ENCODE peak calls at places on chromosome 11, in ten cellular contexts. One of them, this sample, is unnamed.
A peak's percentile ranks its signal among the peaks of the same experiment; 100 is the strongest.

GRCh38 chr11:28836285-28837081 is 728.3 kb downstream of the METTL15 start:
- DNase-seq in left lung: no peak
- DNase-seq in neural progenitor cell: peak; percentile 66
- DNase-seq in IMR-90: peak; percentile 99
- DNase-seq in SK-N-SH: no peak
- DNase-seq in epithelial cell of proximal tubule: peak; percentile 99
- DNase-seq in lower leg skin: no peak
- DNase-seq in HCT116: no peak
- DNase-seq in uterus: no peak
- DNase-seq in MM.1S: no peak
- DNase-seq in this sample: peak; percentile 97

GRCh38 chr11:64649304-64649703 is 58.3 kb downstream of the SLC22A12 start:
- DNase-seq in left lung: no peak
- DNase-seq in neural progenitor cell: peak; percentile 85
- DNase-seq in IMR-90: no peak
- DNase-seq in SK-N-SH: peak; percentile 71
- DNase-seq in epithelial cell of proximal tubule: no peak
- DNase-seq in lower leg skin: no peak
- DNase-seq in HCT116: peak; percentile 24
- DNase-seq in uterus: no peak
- DNase-seq in MM.1S: no peak
- DNase-seq in this sample: no peak

GRCh38 chr11:77091146-77091940 is 11.3 kb upstream of the OMP start:
- DNase-seq in left lung: peak; percentile 68
- DNase-seq in neural progenitor cell: peak; percentile 87
- DNase-seq in IMR-90: peak; percentile 65
- DNase-seq in SK-N-SH: peak; percentile 93
- DNase-seq in epithelial cell of proximal tubule: no peak
- DNase-seq in lower leg skin: peak; percentile 96
- DNase-seq in HCT116: peak; percentile 68
- DNase-seq in uterus: peak; percentile 80
- DNase-seq in MM.1S: peak; percentile 74
- DNase-seq in this sample: peak; percentile 67

GRCh38 chr11:17719940-17720795 is 797 bp downstream of the MYOD1 start:
- DNase-seq in left lung: no peak
- DNase-seq in neural progenitor cell: peak; percentile 89
- DNase-seq in IMR-90: no peak
- DNase-seq in SK-N-SH: peak; percentile 83
- DNase-seq in epithelial cell of proximal tubule: no peak
- DNase-seq in lower leg skin: no peak
- DNase-seq in HCT116: no peak
- DNase-seq in uterus: no peak
- DNase-seq in MM.1S: no peak
- DNase-seq in this sample: no peak

GRCh38 chr11:132962026-132962425 is 570.3 kb downstream of the OPCML start:
- DNase-seq in left lung: no peak
- DNase-seq in neural progenitor cell: no peak
- DNase-seq in IMR-90: peak; percentile 72
- DNase-seq in SK-N-SH: peak; percentile 44
- DNase-seq in epithelial cell of proximal tubule: no peak
- DNase-seq in lower leg skin: no peak
- DNase-seq in HCT116: no peak
- DNase-seq in uterus: no peak
- DNase-seq in MM.1S: no peak
- DNase-seq in this sample: peak; percentile 64

GRCh38 chr11:17014774-17015638 is 792 bp upstream of the PLEKHA7 start:
- DNase-seq in left lung: no peak
- DNase-seq in neural progenitor cell: peak; percentile 82
- DNase-seq in IMR-90: no peak
- DNase-seq in SK-N-SH: peak; percentile 82
- DNase-seq in epithelial cell of proximal tubule: no peak
- DNase-seq in lower leg skin: peak; percentile 85
- DNase-seq in HCT116: peak; percentile 75
- DNase-seq in uterus: no peak
- DNase-seq in MM.1S: peak; percentile 71
- DNase-seq in this sample: peak; percentile 67

GRCh38 chr11:128814856-128815705 is 52.0 kb downstream of the KCNJ1 start:
- DNase-seq in left lung: no peak
- DNase-seq in neural progenitor cell: peak; percentile 94
- DNase-seq in IMR-90: peak; percentile 86
- DNase-seq in SK-N-SH: peak; percentile 49
- DNase-seq in epithelial cell of proximal tubule: no peak
- DNase-seq in lower leg skin: no peak
- DNase-seq in HCT116: no peak
- DNase-seq in uterus: peak; percentile 68
- DNase-seq in MM.1S: no peak
- DNase-seq in this sample: peak; percentile 73

GRCh38 chr11:12126352-12127019 is 16.1 kb downstream of the MICAL2 start:
- DNase-seq in left lung: peak; percentile 69
- DNase-seq in neural progenitor cell: no peak
- DNase-seq in IMR-90: peak; percentile 93
- DNase-seq in SK-N-SH: no peak
- DNase-seq in epithelial cell of proximal tubule: peak; percentile 68
- DNase-seq in lower leg skin: no peak
- DNase-seq in HCT116: no peak
- DNase-seq in uterus: no peak
- DNase-seq in MM.1S: no peak
- DNase-seq in this sample: peak; percentile 80

GRCh38 chr11:43879789-43880639 is 617 bp upstream of the ALKBH3 start:
- DNase-seq in left lung: no peak
- DNase-seq in neural progenitor cell: no peak
- DNase-seq in IMR-90: no peak
- DNase-seq in SK-N-SH: no peak
- DNase-seq in epithelial cell of proximal tubule: no peak
- DNase-seq in lower leg skin: no peak
- DNase-seq in HCT116: no peak
- DNase-seq in uterus: no peak
- DNase-seq in MM.1S: no peak
- DNase-seq in this sample: no peak

GRCh38 chr11:43874738-43875137 is 5.9 kb upstream of the ALKBH3 start:
- DNase-seq in left lung: no peak
- DNase-seq in neural progenitor cell: no peak
- DNase-seq in IMR-90: no peak
- DNase-seq in SK-N-SH: no peak
- DNase-seq in epithelial cell of proximal tubule: no peak
- DNase-seq in lower leg skin: no peak
- DNase-seq in HCT116: no peak
- DNase-seq in uterus: no peak
- DNase-seq in MM.1S: no peak
- DNase-seq in this sample: no peak

DNA sequence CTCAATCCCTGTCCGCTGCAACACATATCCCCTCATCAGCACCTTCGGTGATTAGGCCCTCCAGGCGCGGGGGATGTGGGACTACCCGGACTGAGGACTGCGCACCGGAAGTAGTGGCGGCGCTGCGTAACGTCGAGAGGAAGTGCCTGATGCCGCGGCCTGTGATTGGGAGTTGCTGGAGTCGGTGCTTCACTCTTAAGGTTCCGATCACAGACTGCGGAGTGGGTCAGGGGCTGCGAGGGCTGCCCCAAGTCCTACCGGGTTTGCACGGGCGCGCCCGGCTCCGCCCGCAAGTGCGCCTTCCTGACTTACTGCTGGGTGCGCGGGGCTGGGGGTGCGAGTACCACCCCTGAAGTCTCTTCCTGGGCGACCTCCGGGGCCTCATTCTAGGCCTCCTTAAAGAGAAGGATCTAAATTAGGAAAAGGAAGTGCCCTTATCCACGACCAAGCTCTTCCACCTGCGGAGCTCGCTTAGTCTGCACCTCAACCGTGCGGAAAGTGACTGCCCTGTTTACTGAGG is at the start of gene ALKBH3:
- DNase-seq in left lung: peak; percentile 91
- DNase-seq in neural progenitor cell: peak; percentile 95
- DNase-seq in IMR-90: peak; percentile 95
- DNase-seq in SK-N-SH: peak; percentile 89
- DNase-seq in epithelial cell of proximal tubule: peak; percentile 61
- DNase-seq in lower leg skin: peak; percentile 98
- DNase-seq in HCT116: peak; percentile 87
- DNase-seq in uterus: peak; percentile 92
- DNase-seq in MM.1S: peak; percentile 95
- DNase-seq in this sample: peak; percentile 94
- TF ChIP-seq CTCF in left lung: no peak
- TF ChIP-seq CTCF in neural progenitor cell: no peak
- TF ChIP-seq CTCF in IMR-90: peak; percentile 9
- TF ChIP-seq CTCF in SK-N-SH: no peak
- TF ChIP-seq CTCF in epithelial cell of proximal tubule: no peak
- TF ChIP-seq CTCF in lower leg skin: no peak
- TF ChIP-seq CTCF in HCT116: no peak
- TF ChIP-seq CTCF in uterus: no peak
- TF ChIP-seq CTCF in MM.1S: no peak
- TF ChIP-seq CTCF in this sample: no peak

GRCh38 chr11:2702771-2703486 is 3.1 kb upstream of the KCNQ1OT1 start:
- DNase-seq in left lung: no peak
- DNase-seq in neural progenitor cell: no peak
- DNase-seq in IMR-90: no peak
- DNase-seq in SK-N-SH: no peak
- DNase-seq in epithelial cell of proximal tubule: no peak
- DNase-seq in lower leg skin: peak; percentile 76
- DNase-seq in HCT116: no peak
- DNase-seq in uterus: peak; percentile 13
- DNase-seq in MM.1S: no peak
- DNase-seq in this sample: no peak

GRCh38 chr11:2706321-2706720 is 6.5 kb upstream of the KCNQ1OT1 start:
- DNase-seq in left lung: no peak
- DNase-seq in neural progenitor cell: no peak
- DNase-seq in IMR-90: no peak
- DNase-seq in SK-N-SH: no peak
- DNase-seq in epithelial cell of proximal tubule: no peak
- DNase-seq in lower leg skin: no peak
- DNase-seq in HCT116: no peak
- DNase-seq in uterus: no peak
- DNase-seq in MM.1S: no peak
- DNase-seq in this sample: no peak

GRCh38 chr11:2703487-2704141 is 3.8 kb upstream of the KCNQ1OT1 start:
- DNase-seq in left lung: no peak
- DNase-seq in neural progenitor cell: peak; percentile 69
- DNase-seq in IMR-90: no peak
- DNase-seq in SK-N-SH: no peak
- DNase-seq in epithelial cell of proximal tubule: no peak
- DNase-seq in lower leg skin: no peak
- DNase-seq in HCT116: no peak
- DNase-seq in uterus: no peak
- DNase-seq in MM.1S: no peak
- DNase-seq in this sample: no peak

GRCh38 chr11:2704896-2705606 is 5.3 kb upstream of the KCNQ1OT1 start:
- DNase-seq in left lung: no peak
- DNase-seq in neural progenitor cell: no peak
- DNase-seq in IMR-90: no peak
- DNase-seq in SK-N-SH: peak; percentile 54
- DNase-seq in epithelial cell of proximal tubule: no peak
- DNase-seq in lower leg skin: no peak
- DNase-seq in HCT116: no peak
- DNase-seq in uterus: no peak
- DNase-seq in MM.1S: no peak
- DNase-seq in this sample: no peak

DNA sequence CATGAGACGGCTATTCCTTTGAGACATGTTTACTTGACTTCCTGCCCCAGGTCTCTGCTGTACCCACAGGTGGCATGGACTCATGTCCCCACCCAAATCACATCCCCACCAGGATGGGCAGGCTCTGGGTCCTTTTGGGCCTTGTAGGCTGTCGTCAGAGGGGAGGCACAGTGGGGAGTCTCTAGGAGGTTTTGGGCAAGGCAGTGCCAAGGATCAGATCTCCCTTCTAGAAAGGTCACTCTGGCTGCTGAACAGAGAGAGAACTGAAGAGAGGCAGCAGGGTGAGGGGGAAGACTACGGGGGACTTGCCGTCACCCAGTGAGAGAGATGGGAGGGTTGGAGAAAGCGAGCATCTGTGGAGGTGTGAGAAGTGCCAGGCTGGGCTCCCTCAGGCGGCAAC is 4.6 kb upstream of the KCNQ1OT1 start:
- DNase-seq in left lung: no peak
- DNase-seq in neural progenitor cell: no peak
- DNase-seq in IMR-90: no peak
- DNase-seq in SK-N-SH: no peak
- DNase-seq in epithelial cell of proximal tubule: no peak
- DNase-seq in lower leg skin: no peak
- DNase-seq in HCT116: no peak
- DNase-seq in uterus: no peak
- DNase-seq in MM.1S: no peak
- DNase-seq in this sample: no peak
- H3K4me3 ChIP-seq in left lung: no peak overlapping the region
- H3K4me3 ChIP-seq in neural progenitor cell: no peak overlapping the region
- H3K4me3 ChIP-seq in IMR-90: no peak overlapping the region
- H3K4me3 ChIP-seq in SK-N-SH: no peak overlapping the region
- H3K4me3 ChIP-seq in epithelial cell of proximal tubule: no peak overlapping the region
- H3K4me3 ChIP-seq in lower leg skin: no peak overlapping the region
- H3K4me3 ChIP-seq in HCT116: no peak overlapping the region
- H3K4me3 ChIP-seq in uterus: no peak overlapping the region
- H3K4me3 ChIP-seq in MM.1S: no peak overlapping the region
- H3K4me3 ChIP-seq in this sample: no peak overlapping the region

DNA sequence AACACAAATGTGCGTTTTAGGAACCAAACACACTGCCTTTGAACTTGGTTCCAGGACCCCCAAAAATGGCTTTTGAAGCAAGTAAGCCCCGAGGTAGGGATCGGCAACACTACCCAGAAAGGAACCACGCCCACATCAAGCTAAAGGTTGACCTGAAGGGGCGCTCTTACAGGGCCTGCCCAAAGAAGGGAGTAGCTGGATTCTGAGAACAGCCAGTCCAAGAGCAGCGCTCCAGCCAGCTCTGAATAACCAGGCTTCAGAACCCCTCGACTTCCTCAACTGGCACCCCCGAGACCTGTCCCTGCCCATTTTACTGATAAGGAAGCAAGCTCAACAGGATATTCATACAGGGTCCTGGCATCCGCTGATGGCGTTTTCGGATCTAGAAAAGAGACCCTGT is 18.9 kb upstream of the MOB2 start:
- DNase-seq in left lung: no peak
- DNase-seq in neural progenitor cell: peak; percentile 45
- DNase-seq in IMR-90: no peak
- DNase-seq in SK-N-SH: no peak
- DNase-seq in epithelial cell of proximal tubule: no peak
- DNase-seq in lower leg skin: no peak
- DNase-seq in HCT116: no peak
- DNase-seq in uterus: no peak
- DNase-seq in MM.1S: no peak
- DNase-seq in this sample: no peak
- TF ChIP-seq CTCF in left lung: no peak
- TF ChIP-seq CTCF in neural progenitor cell: peak; percentile 43
- TF ChIP-seq CTCF in IMR-90: no peak
- TF ChIP-seq CTCF in SK-N-SH: no peak
- TF ChIP-seq CTCF in epithelial cell of proximal tubule: no peak
- TF ChIP-seq CTCF in lower leg skin: no peak
- TF ChIP-seq CTCF in HCT116: peak; percentile 52
- TF ChIP-seq CTCF in uterus: no peak
- TF ChIP-seq CTCF in MM.1S: no peak
- TF ChIP-seq CTCF in this sample: no peak

GRCh38 chr11:116813781-116814471 is 9.2 kb downstream of the APOA4 start:
- DNase-seq in left lung: no peak
- DNase-seq in neural progenitor cell: no peak
- DNase-seq in IMR-90: no peak
- DNase-seq in SK-N-SH: no peak
- DNase-seq in epithelial cell of proximal tubule: no peak
- DNase-seq in lower leg skin: no peak
- DNase-seq in HCT116: no peak
- DNase-seq in uterus: no peak
- DNase-seq in MM.1S: no peak
- DNase-seq in this sample: no peak

GRCh38 chr11:116811194-116811593 is 11.9 kb downstream of the APOA4 start:
- DNase-seq in left lung: no peak
- DNase-seq in neural progenitor cell: no peak
- DNase-seq in IMR-90: no peak
- DNase-seq in SK-N-SH: no peak
- DNase-seq in epithelial cell of proximal tubule: no peak
- DNase-seq in lower leg skin: no peak
- DNase-seq in HCT116: no peak
- DNase-seq in uterus: no peak
- DNase-seq in MM.1S: no peak
- DNase-seq in this sample: no peak

GRCh38 chr11:116813170-116813569 is 9.9 kb downstream of the APOA4 start:
- DNase-seq in left lung: no peak
- DNase-seq in neural progenitor cell: no peak
- DNase-seq in IMR-90: no peak
- DNase-seq in SK-N-SH: no peak
- DNase-seq in epithelial cell of proximal tubule: no peak
- DNase-seq in lower leg skin: no peak
- DNase-seq in HCT116: no peak
- DNase-seq in uterus: no peak
- DNase-seq in MM.1S: no peak
- DNase-seq in this sample: no peak

GRCh38 chr11:116812109-116812508 is 11.0 kb downstream of the APOA4 start:
- DNase-seq in left lung: no peak
- DNase-seq in neural progenitor cell: no peak
- DNase-seq in IMR-90: no peak
- DNase-seq in SK-N-SH: no peak
- DNase-seq in epithelial cell of proximal tubule: no peak
- DNase-seq in lower leg skin: no peak
- DNase-seq in HCT116: no peak
- DNase-seq in uterus: no peak
- DNase-seq in MM.1S: no peak
- DNase-seq in this sample: no peak

GRCh38 chr11:116814502-116814901 is 8.6 kb downstream of the APOA4 start:
- DNase-seq in left lung: no peak
- DNase-seq in neural progenitor cell: no peak
- DNase-seq in IMR-90: no peak
- DNase-seq in SK-N-SH: no peak
- DNase-seq in epithelial cell of proximal tubule: no peak
- DNase-seq in lower leg skin: no peak
- DNase-seq in HCT116: no peak
- DNase-seq in uterus: no peak
- DNase-seq in MM.1S: no peak
- DNase-seq in this sample: no peak
- H3K4me3 ChIP-seq in left lung: no peak overlapping the region
- H3K4me3 ChIP-seq in neural progenitor cell: no peak overlapping the region
- H3K4me3 ChIP-seq in IMR-90: no peak overlapping the region
- H3K4me3 ChIP-seq in SK-N-SH: no peak overlapping the region
- H3K4me3 ChIP-seq in epithelial cell of proximal tubule: no peak overlapping the region
- H3K4me3 ChIP-seq in lower leg skin: no peak overlapping the region
- H3K4me3 ChIP-seq in HCT116: no peak overlapping the region
- H3K4me3 ChIP-seq in uterus: no peak overlapping the region
- H3K4me3 ChIP-seq in MM.1S: no peak overlapping the region
- H3K4me3 ChIP-seq in this sample: no peak overlapping the region

This sample was measured in astrocyte of the spinal cord.